ENCODE peak calls at places on chromosomes 2 and 18, in five cellular contexts. One of them, this sample, is unnamed.
A peak's percentile ranks its signal among the peaks of the same experiment; 100 is the strongest.

GRCh38 chr2:108965540-108966299 is 23.3 kb downstream of the EDAR start:
- DNase-seq in neuronal stem cell: no peak
- DNase-seq in mesenchymal stem cell: no peak
- DNase-seq in H9: no peak
- DNase-seq in H1: no peak
- DNase-seq in this sample: no peak

GRCh38 chr2:149329470-149330126 is 789 bp upstream of the LYPD6 start:
- DNase-seq in H9: peak; percentile 82
- DNase-seq in neuronal stem cell: peak; percentile 53
- DNase-seq in H1: no peak
- DNase-seq in mesenchymal stem cell: peak; percentile 81
- DNase-seq in this sample: no peak

GRCh38 chr2:68282814-68283812 is 30.8 kb upstream of the PPP3R1 start:
- DNase-seq in neuronal stem cell: no peak
- DNase-seq in H9: no peak
- DNase-seq in H1: no peak
- DNase-seq in mesenchymal stem cell: peak; percentile 54
- DNase-seq in this sample: peak; percentile 64

GRCh38 chr18:26383454-26384270 is 157.4 kb downstream of the TAF4B start:
- DNase-seq in neuronal stem cell: peak; percentile 33
- DNase-seq in H9: no peak
- DNase-seq in mesenchymal stem cell: peak; percentile 62
- DNase-seq in H1: no peak
- DNase-seq in this sample: peak; percentile 68

GRCh38 chr2:206423147-206423546 is 20.2 kb upstream of the ADAM23 start:
- DNase-seq in H9: peak; percentile 54
- DNase-seq in mesenchymal stem cell: peak; percentile 45
- DNase-seq in neuronal stem cell: no peak
- DNase-seq in H1: no peak
- DNase-seq in this sample: peak; percentile 18

GRCh38 chr18:9719421-9719981 is 11.4 kb downstream of the RAB31 start:
- DNase-seq in H1: no peak
- DNase-seq in H9: no peak
- DNase-seq in neuronal stem cell: no peak
- DNase-seq in mesenchymal stem cell: peak; percentile 89
- DNase-seq in this sample: no peak

GRCh38 chr2:117087565-117088291 is 726.8 kb upstream of the DDX18 start:
- DNase-seq in neuronal stem cell: peak; percentile 32
- DNase-seq in mesenchymal stem cell: peak; percentile 26
- DNase-seq in H9: peak; percentile 58
- DNase-seq in H1: peak; percentile 44
- DNase-seq in this sample: no peak

GRCh38 chr2:25341031-25341727 is 546 bp downstream of the DNMT3A start:
- DNase-seq in H9: no peak
- DNase-seq in neuronal stem cell: no peak
- DNase-seq in H1: no peak
- DNase-seq in mesenchymal stem cell: no peak
- DNase-seq in this sample: no peak

GRCh38 chr2:105398522-105399206 is at the start of gene FHL2:
- DNase-seq in neuronal stem cell: peak; percentile 74
- DNase-seq in mesenchymal stem cell: peak; percentile 85
- DNase-seq in H9: peak; percentile 84
- DNase-seq in H1: peak; percentile 60
- DNase-seq in this sample: peak; percentile 82

GRCh38 chr2:21043744-21044532 is at the start of gene APOB:
- DNase-seq in neuronal stem cell: peak; percentile 33
- DNase-seq in H9: peak; percentile 67
- DNase-seq in H1: no peak
- DNase-seq in mesenchymal stem cell: no peak
- DNase-seq in this sample: peak; percentile 57

GRCh38 chr2:104769096-104769495 is 84.8 kb upstream of the POU3F3 start:
- DNase-seq in neuronal stem cell: no peak
- DNase-seq in H1: no peak
- DNase-seq in mesenchymal stem cell: no peak
- DNase-seq in H9: no peak
- DNase-seq in this sample: peak; percentile 60

GRCh38 chr18:35045808-35046207 is 4.6 kb downstream of the MAPRE2 start:
- DNase-seq in H9: no peak
- DNase-seq in H1: no peak
- DNase-seq in mesenchymal stem cell: no peak
- DNase-seq in neuronal stem cell: no peak
- DNase-seq in this sample: no peak

DNA sequence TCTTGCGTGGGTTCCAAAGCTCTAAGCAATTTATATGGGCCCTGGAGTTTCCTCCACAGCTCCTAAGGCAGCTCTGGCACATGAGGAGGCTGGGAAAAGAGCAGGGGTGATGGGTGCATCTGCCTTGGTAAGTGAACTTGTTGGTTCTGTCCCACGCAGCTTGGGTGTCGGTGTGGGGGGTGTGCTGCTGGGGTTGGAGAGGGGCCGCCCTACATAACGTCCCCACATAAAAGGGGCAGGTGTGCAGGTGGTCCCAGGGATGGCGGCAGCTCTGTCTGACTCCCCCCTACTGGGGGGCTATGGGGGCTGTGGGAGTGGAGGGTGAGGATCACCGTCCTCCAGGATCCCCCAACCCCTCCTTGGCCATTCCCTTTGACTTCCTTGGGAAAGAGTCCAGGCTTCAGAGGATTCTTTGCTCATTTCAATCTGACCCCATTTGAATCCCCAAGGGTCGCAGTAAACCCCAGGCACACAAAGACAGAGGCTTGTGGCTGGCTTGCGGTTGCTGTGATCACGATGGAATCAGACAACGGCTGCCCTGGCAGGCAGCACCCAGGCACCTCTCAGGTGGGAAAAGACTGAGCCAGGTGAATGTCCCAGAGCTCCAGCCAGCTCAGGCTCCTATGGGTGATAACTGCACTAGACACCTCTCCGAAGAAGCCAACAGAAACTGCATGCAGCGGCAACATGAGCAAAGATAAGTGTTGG is 34.5 kb upstream of the CD8A start:
- DNase-seq in mesenchymal stem cell: no peak
- DNase-seq in neuronal stem cell: no peak
- DNase-seq in H9: no peak
- DNase-seq in H1: no peak
- DNase-seq in this sample: no peak
- H2BK5ac ChIP-seq in mesenchymal stem cell: no peak overlapping the region
- H2BK5ac ChIP-seq in neuronal stem cell: no peak overlapping the region
- H2BK5ac ChIP-seq in H9: no peak overlapping the region
- H2BK5ac ChIP-seq in H1: no peak overlapping the region
- H2BK5ac ChIP-seq in this sample: no peak overlapping the region

GRCh38 chr18:3074094-3074493 is 61.1 kb upstream of the LPIN2 start:
- DNase-seq in neuronal stem cell: no peak
- DNase-seq in mesenchymal stem cell: no peak
- DNase-seq in H1: no peak
- DNase-seq in H9: no peak
- DNase-seq in this sample: no peak
- H2BK12ac ChIP-seq in neuronal stem cell: peak overlapping the region; percentile 73
- H2BK12ac ChIP-seq in mesenchymal stem cell: peak overlapping the region; percentile 80
- H2BK12ac ChIP-seq in H1: no peak overlapping the region
- H2BK12ac ChIP-seq in H9: no peak overlapping the region
- H2BK12ac ChIP-seq in this sample: no peak overlapping the region

DNA sequence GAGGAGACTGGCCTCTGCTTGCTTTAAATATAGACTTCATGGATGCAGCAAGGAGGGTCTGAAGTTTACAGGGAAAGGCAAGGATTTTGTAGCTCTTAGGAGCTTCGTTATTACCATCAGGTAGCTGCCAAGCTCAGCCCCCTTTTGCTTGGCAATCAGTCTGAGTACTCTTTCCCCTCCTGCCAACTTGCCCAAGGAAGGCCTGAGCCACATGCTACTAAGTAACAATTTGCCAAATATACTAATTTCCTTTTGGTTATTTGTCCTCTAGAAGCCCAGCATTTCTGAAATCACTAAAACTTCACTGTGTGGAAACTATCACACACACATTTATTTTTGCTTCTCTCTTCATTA is 85.5 kb upstream of the ITPRID2 start:
- DNase-seq in H1: no peak
- DNase-seq in neuronal stem cell: no peak
- DNase-seq in mesenchymal stem cell: no peak
- DNase-seq in H9: no peak
- DNase-seq in this sample: no peak
- H2BK5ac ChIP-seq in H1: no peak overlapping the region
- H2BK5ac ChIP-seq in neuronal stem cell: no peak overlapping the region
- H2BK5ac ChIP-seq in mesenchymal stem cell: no peak overlapping the region
- H2BK5ac ChIP-seq in H9: no peak overlapping the region
- H2BK5ac ChIP-seq in this sample: peak overlapping the region; percentile 75

GRCh38 chr2:3902131-3902530 is 198.8 kb downstream of the DCDC2C start:
- DNase-seq in mesenchymal stem cell: no peak
- DNase-seq in H9: no peak
- DNase-seq in H1: no peak
- DNase-seq in neuronal stem cell: no peak
- DNase-seq in this sample: no peak
- H2BK12ac ChIP-seq in mesenchymal stem cell: no peak overlapping the region
- H2BK12ac ChIP-seq in H9: no peak overlapping the region
- H2BK12ac ChIP-seq in H1: no peak overlapping the region
- H2BK12ac ChIP-seq in neuronal stem cell: no peak overlapping the region
- H2BK12ac ChIP-seq in this sample: no peak overlapping the region

DNA sequence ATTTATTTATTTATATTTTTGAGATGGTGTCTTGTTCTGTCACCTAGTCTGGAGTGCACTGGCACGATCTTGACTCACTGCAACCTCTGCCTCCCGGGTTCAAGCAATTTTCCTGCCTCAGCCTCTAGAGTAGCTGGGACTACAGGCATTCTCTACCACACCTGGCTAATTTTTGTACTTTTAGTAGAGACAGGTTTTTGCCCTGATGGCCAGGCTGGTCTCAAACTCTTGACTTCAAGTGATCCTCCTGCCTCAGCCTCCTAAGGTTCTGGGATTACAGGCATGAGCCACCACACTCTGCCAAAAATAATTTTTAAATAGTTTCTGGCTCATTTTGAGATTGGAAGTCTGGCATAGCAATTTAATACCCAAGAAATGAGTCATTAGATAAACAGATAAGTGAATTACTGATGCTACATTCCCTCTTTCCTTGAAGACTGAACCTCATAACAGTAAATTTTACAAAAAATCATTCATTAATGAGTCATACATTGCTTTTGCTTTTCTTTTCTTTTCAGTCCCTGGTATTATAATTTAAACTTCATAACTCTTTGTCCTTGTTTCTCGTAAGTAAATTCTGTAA is 881.6 kb upstream of the PIK3C3 start:
- DNase-seq in neuronal stem cell: no peak
- DNase-seq in H9: no peak
- DNase-seq in H1: no peak
- DNase-seq in mesenchymal stem cell: peak; percentile 62
- DNase-seq in this sample: peak; percentile 62
- H2BK5ac ChIP-seq in neuronal stem cell: no peak overlapping the region
- H2BK5ac ChIP-seq in H9: no peak overlapping the region
- H2BK5ac ChIP-seq in H1: no peak overlapping the region
- H2BK5ac ChIP-seq in mesenchymal stem cell: no peak overlapping the region
- H2BK5ac ChIP-seq in this sample: no peak overlapping the region

DNA sequence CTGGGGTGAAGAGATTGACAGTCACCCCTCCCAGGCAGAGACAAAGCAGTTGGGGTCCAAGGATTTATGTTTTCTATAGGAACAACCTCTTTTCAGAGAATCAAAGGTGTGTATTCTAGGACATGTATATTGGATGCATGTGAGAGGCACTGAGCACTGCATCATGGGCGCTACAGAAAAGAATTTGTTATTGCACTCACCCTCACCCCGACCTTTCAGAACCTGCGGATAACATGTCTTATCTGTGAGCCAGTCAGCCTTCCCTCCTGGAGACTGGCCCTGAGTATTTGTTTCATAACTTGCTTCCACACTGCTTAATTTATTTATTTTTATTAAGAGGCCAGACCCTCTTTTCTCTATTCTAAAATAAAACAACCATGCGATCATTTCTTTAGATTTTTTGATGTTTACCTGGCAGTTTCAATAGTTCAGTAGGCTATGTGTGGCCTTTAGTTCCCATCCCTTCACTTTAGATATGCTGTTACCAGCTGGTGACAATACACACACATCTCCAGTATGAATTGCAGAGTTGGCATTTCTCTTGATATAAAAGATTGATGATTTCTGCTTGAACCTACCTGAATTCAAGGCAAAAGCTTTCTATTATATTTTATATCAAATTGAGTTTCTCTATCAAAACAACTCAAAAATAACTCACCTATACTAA is 29.8 kb downstream of the FABP1 start:
- DNase-seq in mesenchymal stem cell: no peak
- DNase-seq in H9: no peak
- DNase-seq in H1: no peak
- DNase-seq in neuronal stem cell: no peak
- DNase-seq in this sample: no peak
- H2BK12ac ChIP-seq in mesenchymal stem cell: no peak overlapping the region
- H2BK12ac ChIP-seq in H9: no peak overlapping the region
- H2BK12ac ChIP-seq in H1: no peak overlapping the region
- H2BK12ac ChIP-seq in neuronal stem cell: no peak overlapping the region
- H2BK12ac ChIP-seq in this sample: no peak overlapping the region

GRCh38 chr2:197888322-197888721 is 83.9 kb downstream of the PLCL1 start:
- DNase-seq in mesenchymal stem cell: no peak
- DNase-seq in H1: no peak
- DNase-seq in H9: no peak
- DNase-seq in neuronal stem cell: no peak
- DNase-seq in this sample: no peak
- H2BK5ac ChIP-seq in mesenchymal stem cell: no peak overlapping the region
- H2BK5ac ChIP-seq in H1: no peak overlapping the region
- H2BK5ac ChIP-seq in H9: no peak overlapping the region
- H2BK5ac ChIP-seq in neuronal stem cell: no peak overlapping the region
- H2BK5ac ChIP-seq in this sample: no peak overlapping the region